ENCODE peak calls at places on chromosomes 2 and 18, in seven cellular contexts. G is amniotic epithelial cell, J is upper lobe of right lung, X is MV-4-11, E is globus pallidus, B is NCI-H345, P is endothelial cell. O is an unnamed sample.

GRCh38 chr2:5967506-5967905 is 275.3 kb downstream of the SOX11 start:
- DNase-seq in G (no peak), J (no peak), X (no peak), E (no peak), B (no peak), P (no peak), O (no peak)

GRCh38 chr18:9808190-9808529 is 77.6 kb upstream of the TXNDC2 start:
- DNase-seq in G (no peak), J (no peak), X (no peak), E (peak), B (no peak), P (no peak), O (no peak)

GRCh38 chr2:102060047-102060446 is 68.3 kb downstream of the IL1R2 start:
- DNase-seq in G (no peak), J (no peak), X (no peak), E (no peak), B (no peak), P (no peak), O (no peak)

GRCh38 chr18:79397830-79398761 is 2.4 kb downstream of the NFATC1 start:
- DNase-seq in G (no peak), J (peak), X (no peak), E (no peak), B (no peak), P (no peak), O (no peak)

GRCh38 chr2:202121532-202122166 is 48.6 kb downstream of the KIAA2012 start:
- DNase-seq in G (no peak), J (no peak), X (peak), E (peak), B (no peak), P (no peak), O (peak)

GRCh38 chr2:29014811-29015414 is 33.8 kb downstream of the TOGARAM2 start:
- DNase-seq in G (peak), J (no peak), X (peak), E (no peak), B (no peak), P (no peak), O (peak)

GRCh38 chr2:230166557-230167170 is 53.1 kb downstream of the SP110 start:
- DNase-seq in G (no peak), J (no peak), X (no peak), E (no peak), B (no peak), P (no peak), O (no peak)

GRCh38 chr2:110729106-110729505 is 3.3 kb upstream of the ACOXL start:
- DNase-seq in G (no peak), J (no peak), X (no peak), E (no peak), B (no peak), P (no peak), O (no peak)

GRCh38 chr2:112686348-112687217 is 34.2 kb upstream of the NT5DC4 start:
- DNase-seq in G (no peak), J (no peak), X (peak), E (no peak), B (no peak), P (no peak), O (peak)

GRCh38 chr18:68893396-68893795 is 95.5 kb downstream of the CCDC102B start:
- DNase-seq in G (no peak), J (no peak), X (no peak), E (no peak), B (no peak), P (no peak), O (no peak)

GRCh38 chr18:58223717-58224424 is 179.8 kb downstream of the NEDD4L start:
- DNase-seq in G (peak), J (peak), X (no peak), E (no peak), B (no peak), P (no peak), O (no peak)

GRCh38 chr18:47036298-47036874 is 965 bp upstream of the ELOA2 start:
- DNase-seq in G (peak), J (no peak), X (peak), E (no peak), B (peak), P (peak), O (peak)

GRCh38 chr2:95043300-95043786 is 17.8 kb downstream of the MAL start:
- DNase-seq in G (peak), J (peak), X (no peak), E (peak), B (peak), P (no peak), O (no peak)

GRCh38 chr2:235521844-235522243 is 28.0 kb downstream of the AGAP1 start:
- DNase-seq in G (no peak), J (no peak), X (no peak), E (no peak), B (peak), P (no peak), O (no peak)

GRCh38 chr2:191666733-191667132 is 11.2 kb upstream of the NABP1 start:
- DNase-seq in G (no peak), J (no peak), X (peak), E (no peak), B (no peak), P (no peak), O (peak)

GRCh38 chr18:47997338-47997780 is 66.9 kb upstream of the SMAD2 start:
- DNase-seq in G (no peak), J (no peak), X (peak), E (no peak), B (peak), P (no peak), O (peak)

GRCh38 chr18:45671366-45671765 is 52.6 kb upstream of the SLC14A1 start:
- DNase-seq in G (no peak), J (no peak), X (no peak), E (no peak), B (no peak), P (no peak), O (peak)

GRCh38 chr2:233919938-233920337 is 2.8 kb downstream of the TRPM8 start:
- DNase-seq in G (peak), J (no peak), X (no peak), E (no peak), B (no peak), P (no peak), O (peak)

GRCh38 chr2:43874776-43875451 is 36.1 kb downstream of the ABCG8 start:
- DNase-seq in G (no peak), J (no peak), X (no peak), E (no peak), B (no peak), P (no peak), O (no peak)

GRCh38 chr2:42569116-42569711 is 782 bp downstream of the MTA3 start:
- DNase-seq in G (peak), J (no peak), X (no peak), E (peak), B (peak), P (peak), O (peak)